ENCODE peak calls at places on chromosome 16, in nine cellular contexts. A is CD8-positive, alpha-beta T cell; M is uterus; K is heart left ventricle; W is spleen; L is IMR-90; R is hepatocyte; U is Karpas-422; O is psoas muscle. I is an unnamed sample.

GRCh38 chr16:49542391-49542891 is 168.8 kb downstream of the C16orf78 start:
- DNase-seq in M (no peak), U (no peak), L (no peak), O (peak; percentile 74), W (peak; percentile 56), R (no peak), A (no peak), K (no peak), I (no peak)

GRCh38 chr16:88466175-88466862 is 13.2 kb downstream of the ZFPM1 start:
- DNase-seq in L (no peak), A (no peak), R (no peak), M (no peak), O (no peak), W (no peak), K (no peak), U (no peak), I (no peak)

GRCh38 chr16:54926166-54926838 is 4.4 kb upstream of the IRX5 start:
- DNase-seq in K (no peak), O (no peak), A (no peak), W (no peak), U (no peak), L (peak; percentile 33), M (no peak), R (no peak), I (no peak)

GRCh38 chr16:53541326-53541725 is 38.3 kb upstream of the AKTIP start:
- DNase-seq in W (no peak), R (no peak), A (no peak), K (no peak), U (no peak), O (no peak), L (peak; percentile 34), M (no peak), I (no peak)

GRCh38 chr16:12147681-12148479 is 171.3 kb downstream of the SNX29 start:
- DNase-seq in A (no peak), K (peak; percentile 43), L (no peak), W (peak; percentile 44), M (no peak), O (no peak), U (peak; percentile 59), R (no peak), I (no peak)

GRCh38 chr16:52573365-52574104 is 26.6 kb upstream of the TOX3 start:
- DNase-seq in R (peak; percentile 74), U (no peak), L (no peak), O (no peak), W (no peak), M (no peak), A (no peak), K (no peak), I (no peak)

GRCh38 chr16:20904507-20905079 is 4.0 kb downstream of the LYRM1 start:
- DNase-seq in U (peak; percentile 92), R (no peak), L (peak; percentile 60), W (no peak), K (no peak), O (no peak), M (no peak), A (no peak), I (no peak)

GRCh38 chr16:47229053-47229640 is 85.4 kb upstream of the NETO2 start:
- DNase-seq in W (no peak), U (no peak), O (no peak), M (no peak), K (no peak), A (no peak), L (no peak), R (no peak), I (no peak)

GRCh38 chr16:72458035-72458434 is 286.1 kb upstream of the PMFBP1 start:
- DNase-seq in M (no peak), L (no peak), O (no peak), A (no peak), U (no peak), K (no peak), W (no peak), R (no peak), I (no peak)

GRCh38 chr16:88467433-88468051 is 14.5 kb downstream of the ZFPM1 start:
- DNase-seq in A (no peak), M (no peak), O (no peak), L (no peak), W (no peak), R (no peak), K (no peak), U (no peak), I (no peak)

GRCh38 chr16:88458773-88459235 is 5.7 kb downstream of the ZFPM1 start:
- DNase-seq in L (no peak), K (no peak), W (no peak), M (no peak), A (no peak), O (no peak), R (no peak), U (no peak), I (no peak)

GRCh38 chr16:25212636-25213035 is 4.1 kb upstream of the AQP8 start:
- DNase-seq in U (no peak), W (no peak), L (no peak), K (no peak), O (no peak), M (no peak), R (no peak), A (no peak), I (no peak)

GRCh38 chr16:77611386-77611785 is 110.9 kb upstream of the NUDT7 start:
- DNase-seq in L (no peak), R (no peak), M (no peak), O (no peak), W (no peak), K (no peak), A (no peak), U (no peak), I (no peak)

DNA sequence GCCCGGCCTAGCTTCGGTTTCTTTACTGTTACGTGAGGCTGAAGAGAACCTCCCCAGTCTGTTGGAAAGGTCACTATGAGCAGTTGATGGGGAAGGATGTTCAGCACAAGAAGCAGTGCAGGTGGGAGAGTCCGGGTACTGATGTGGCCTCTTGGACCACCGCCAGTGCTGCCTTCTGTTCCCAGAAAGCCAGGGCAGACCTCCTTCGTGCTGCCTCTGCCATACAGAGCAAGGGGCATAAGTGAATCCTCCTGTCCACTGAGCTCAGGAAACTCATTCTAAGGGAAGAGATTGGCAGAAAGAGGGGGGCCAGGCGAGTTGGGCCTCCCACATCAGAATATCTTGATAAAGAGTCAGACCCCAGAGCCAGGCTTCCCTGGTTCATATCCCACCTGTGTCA is 3.7 kb downstream of the PPP4C start:
- DNase-seq in W (peak; percentile 28), A (no peak), M (no peak), U (no peak), R (no peak), L (no peak), K (no peak), O (no peak), I (no peak)
- H3K36me3 ChIP-seq in W (peaks cover 51% of the 10 kb centered on the region), A (peaks cover 45% of the 10 kb centered on the region), M (no peaks in the 10 kb centered on the region), U (peaks cover 33% of the 10 kb centered on the region), R (no peaks in the 10 kb centered on the region), L (peaks cover 59% of the 10 kb centered on the region), K (peaks cover 70% of the 10 kb centered on the region), O (peaks cover 76% of the 10 kb centered on the region), I (no peaks in the 10 kb centered on the region)

DNA sequence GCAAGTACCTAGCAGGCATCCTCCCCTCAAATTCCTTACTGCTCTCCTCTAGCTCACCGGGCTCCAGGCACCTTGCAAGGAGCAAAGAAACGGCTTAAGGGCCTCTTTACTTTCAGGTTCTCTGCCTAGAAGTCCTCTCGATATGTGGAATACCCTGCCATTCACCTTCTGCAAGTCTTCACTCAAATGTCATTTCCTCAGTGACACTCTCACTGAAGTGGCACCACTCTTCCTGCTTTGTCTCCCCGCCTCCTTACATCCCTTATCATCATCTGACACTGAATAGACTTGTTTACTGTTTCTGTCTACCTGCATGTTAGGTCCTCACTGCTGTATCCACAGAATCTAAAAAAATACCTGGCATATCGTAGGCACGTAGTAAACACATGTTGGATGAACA is 948 bp downstream of the SLC7A6OS start:
- DNase-seq in A (no peak), O (no peak), U (peak; percentile 56), M (no peak), W (no peak), L (no peak), R (no peak), K (no peak), I (no peak)
- H3K27ac ChIP-seq in A (peak overlapping the region; percentile 81), O (peak overlapping the region; percentile 94), U (peak overlapping the region; percentile 55), M (no peak overlapping the region), W (peak overlapping the region; percentile 91), L (peak overlapping the region; percentile 89), R (peak overlapping the region; percentile 90), K (peak overlapping the region; percentile 91), I (peak overlapping the region; percentile 31)

DNA sequence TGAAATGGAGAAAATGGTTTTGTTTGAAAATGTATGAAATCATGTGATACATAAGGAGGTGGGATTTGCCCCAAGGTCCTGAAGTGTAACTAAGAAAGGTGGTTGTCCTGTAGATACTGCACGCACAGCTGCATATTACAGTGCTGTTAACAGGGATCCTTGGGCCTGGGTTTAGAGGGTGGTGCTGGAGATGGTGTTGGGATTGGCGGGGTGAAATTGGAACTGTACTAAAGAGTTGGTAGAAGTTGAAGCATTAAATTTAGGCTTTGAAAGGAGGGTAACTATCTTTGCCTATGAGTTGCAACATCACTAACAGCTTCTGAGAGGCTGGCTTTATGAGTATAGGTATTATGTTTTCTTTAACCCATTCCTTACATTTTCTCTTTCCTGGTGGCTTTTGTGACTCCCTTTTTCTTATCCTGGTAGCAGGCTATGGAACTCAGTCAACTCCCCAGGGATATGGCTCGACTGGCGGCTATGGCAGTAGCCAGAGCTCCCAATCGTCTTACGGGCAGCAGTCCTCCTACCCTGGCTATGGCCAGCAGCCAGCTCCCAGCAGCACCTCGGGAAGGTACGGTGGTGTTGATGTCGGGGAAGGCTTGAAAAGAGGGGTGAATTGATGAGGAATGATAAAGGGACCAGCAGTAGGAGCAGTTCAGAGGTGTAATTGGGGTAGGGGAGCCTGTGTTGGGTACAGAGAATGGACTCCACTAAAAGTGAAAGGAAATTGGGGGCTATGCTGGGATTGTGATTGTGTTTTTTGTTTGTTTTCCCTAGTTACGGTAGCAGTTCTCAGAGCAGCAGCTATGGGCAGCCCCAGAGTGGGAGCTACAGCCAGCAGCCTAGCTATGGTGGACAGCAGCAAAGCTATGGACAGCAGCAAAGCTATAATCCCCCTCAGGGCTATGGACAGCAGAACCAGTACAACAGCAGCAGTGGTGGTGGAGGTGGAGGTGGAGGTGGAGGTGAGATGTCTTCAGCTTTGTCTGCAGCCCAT is 3.8 kb downstream of the FUS start:
- DNase-seq in U (peak; percentile 34), W (no peak), K (no peak), M (no peak), R (no peak), L (no peak), O (no peak), A (no peak), I (no peak)
- H3K36me3 ChIP-seq in U (peaks cover 74% of the 10 kb centered on the region), W (peaks cover 63% of the 10 kb centered on the region), K (peaks cover 65% of the 10 kb centered on the region), M (no peaks in the 10 kb centered on the region), R (no peaks in the 10 kb centered on the region), L (peaks cover 63% of the 10 kb centered on the region), O (peaks cover 64% of the 10 kb centered on the region), A (peaks cover 59% of the 10 kb centered on the region), I (peaks cover 3% of the 10 kb centered on the region)

DNA sequence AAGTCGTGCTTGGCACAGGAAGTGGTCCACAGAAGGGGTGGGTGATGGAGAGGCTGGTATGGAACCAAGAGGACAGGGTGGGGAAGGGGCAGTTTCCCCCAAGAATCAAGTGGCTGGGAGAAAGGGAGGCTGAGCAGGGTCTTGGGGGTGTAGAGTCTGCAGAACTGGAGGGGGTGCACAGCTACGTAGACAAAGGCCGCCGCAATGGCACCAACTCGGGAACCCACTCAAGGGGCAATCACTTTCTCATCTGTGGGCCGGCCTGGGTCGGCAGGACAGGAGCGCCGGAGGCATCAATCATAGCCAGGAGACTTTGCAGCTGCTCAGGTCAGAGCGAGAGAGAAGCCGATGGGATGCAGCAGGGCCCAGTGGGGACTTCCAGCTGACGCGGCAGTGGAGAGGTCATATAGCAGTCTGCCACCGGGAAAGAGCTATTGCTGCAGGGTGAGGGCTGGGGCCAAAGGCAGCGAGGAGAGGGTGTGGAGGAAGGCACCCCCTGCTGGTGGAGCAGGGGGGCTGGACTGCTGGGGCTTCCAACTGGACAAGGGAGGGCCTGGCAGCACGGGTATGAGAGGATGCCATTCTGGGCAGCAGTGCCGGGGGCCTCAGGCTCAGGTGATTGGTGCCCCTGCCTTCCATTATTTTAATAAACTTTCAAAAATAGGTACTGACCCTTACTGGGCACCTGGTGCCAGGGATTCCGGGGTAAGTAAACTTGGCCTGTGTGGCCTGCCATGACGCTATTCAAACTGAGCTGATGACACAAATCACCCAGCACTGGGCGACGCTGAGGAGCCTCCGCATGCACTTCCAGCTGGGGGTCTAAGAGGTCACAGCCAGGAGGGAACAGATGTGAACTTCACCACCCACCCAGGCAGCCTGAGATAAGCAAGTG is 52.5 kb upstream of the MTSS2 start:
- DNase-seq in O (peak; percentile 81), A (no peak), M (peak; percentile 71), W (no peak), R (peak; percentile 66), K (peak; percentile 80), L (peak; percentile 93), U (peak; percentile 64), I (no peak)
- H3K27ac ChIP-seq in O (peak overlapping the region; percentile 98), A (peak overlapping the region; percentile 89), M (peak overlapping the region; percentile 83), W (peak overlapping the region; percentile 64), R (peak overlapping the region; percentile 94), K (peak overlapping the region; percentile 89), L (peak overlapping the region; percentile 95), U (no peak overlapping the region), I (no peak overlapping the region)

I was measured in testis.